ENCODE peak calls at places on chromosomes 7 and 10, in five cellular contexts. P is activated naive CD4-positive, alpha-beta T cell treated with anti-CD3 and anti-CD28 coated beads, Interleukin-2, amount 50 U/mL, for 72 hours; Q is mucosa of descending colon; X is thoracic aorta; R is lower lobe of right lung. H is an unnamed sample.
A peak's percentile ranks its signal among the peaks of the same experiment; 100 is the strongest.

GRCh38 chr10:30114871-30115270 is 55.5 kb upstream of the JCAD start:
- ATAC-seq in P (no peak), X (no peak), R (no peak), Q (no peak), H (no peak)

GRCh38 chr7:117157121-117157870 is 165.6 kb downstream of the WNT2 start:
- ATAC-seq in Q (peak; percentile 36), X (no peak), P (no peak), R (peak; percentile 75), H (no peak)

GRCh38 chr7:27554826-27555225 is 107.9 kb downstream of the HIBADH start:
- ATAC-seq in P (no peak), Q (no peak), R (no peak), X (no peak), H (no peak)

GRCh38 chr7:4699897-4700296 is 17.8 kb downstream of the FOXK1 start:
- ATAC-seq in P (no peak), X (no peak), R (peak; percentile 35), Q (no peak), H (no peak)

GRCh38 chr7:134779741-134780065 is 269 bp downstream of the CALD1 start:
- ATAC-seq in X (no peak), Q (peak; percentile 39), R (no peak), P (no peak), H (no peak)

GRCh38 chr10:77927343-77928256 is 1.0 kb upstream of the DLG5 start:
- ATAC-seq in P (no peak), R (no peak), Q (no peak), X (no peak), H (no peak)

GRCh38 chr10:102557569-102557968 is 53.8 kb downstream of the SUFU start:
- ATAC-seq in P (peak; percentile 50), X (no peak), R (no peak), Q (no peak), H (no peak)

GRCh38 chr7:2510909-2511768 is 8.4 kb upstream of the LFNG start:
- ATAC-seq in X (no peak), Q (peak; percentile 76), P (peak; percentile 76), R (peak; percentile 59), H (peak; percentile 81)

GRCh38 chr7:106344861-106345260 is 60.1 kb upstream of the NAMPT start:
- ATAC-seq in Q (peak; percentile 56), R (peak; percentile 88), X (peak; percentile 46), P (no peak), H (no peak)

GRCh38 chr7:26603631-26604030 is 260.8 kb downstream of the SKAP2 start:
- ATAC-seq in R (no peak), P (peak; percentile 56), X (no peak), Q (no peak), H (no peak)

GRCh38 chr7:138433583-138434437 is 26.2 kb upstream of the TRIM24 start:
- ATAC-seq in P (no peak), Q (no peak), R (no peak), X (no peak), H (no peak)

GRCh38 chr10:60684091-60684490 is 94.2 kb upstream of the CDK1 start:
- ATAC-seq in R (no peak), Q (no peak), P (no peak), X (no peak), H (no peak)

GRCh38 chr10:93762979-93763391 is 5.2 kb downstream of the LGI1 start:
- ATAC-seq in R (no peak), P (no peak), X (no peak), Q (peak; percentile 8), H (peak; percentile 65)

GRCh38 chr7:111690364-111691111 is 128.2 kb upstream of the IMMP2L start:
- ATAC-seq in Q (no peak), R (no peak), P (no peak), X (no peak), H (no peak)

GRCh38 chr10:95282115-95282514 is 8.7 kb downstream of the PDLIM1 start:
- ATAC-seq in R (no peak), P (no peak), Q (peak; percentile 84), X (no peak), H (no peak)

GRCh38 chr10:103120977-103121735 is 71.9 kb downstream of the NT5C2 start:
- ATAC-seq in Q (peak; percentile 77), P (no peak), R (no peak), X (no peak), H (no peak)

GRCh38 chr10:101310528-101311439 is 43.2 kb upstream of the BTRC start:
- ATAC-seq in X (no peak), P (no peak), R (no peak), Q (no peak), H (peak; percentile 6)

GRCh38 chr7:150430465-150431085 is 19.9 kb upstream of the GIMAP8 start:
- ATAC-seq in Q (no peak), X (no peak), P (no peak), R (no peak), H (no peak)

GRCh38 chr7:135236727-135237126 is 3.1 kb downstream of the STRA8 start:
- ATAC-seq in P (no peak), Q (no peak), X (no peak), R (no peak), H (peak; percentile 65)

GRCh38 chr10:97889461-97890265 is 40.0 kb downstream of the GOLGA7B start:
- ATAC-seq in P (no peak), Q (no peak), X (no peak), R (peak; percentile 48), H (no peak)

GRCh38 chr10:72257051-72257892 is 16.5 kb upstream of the DDIT4 start:
- ATAC-seq in R (peak; percentile 4), P (peak; percentile 16), X (no peak), Q (no peak), H (peak; percentile 61)

GRCh38 chr10:17047908-17048307 is 81.7 kb downstream of the CUBN start:
- ATAC-seq in R (no peak), Q (no peak), X (no peak), P (no peak), H (no peak)

GRCh38 chr10:87519582-87519981 is 14.9 kb downstream of the MINPP1 start:
- ATAC-seq in R (no peak), P (no peak), X (no peak), Q (no peak), H (peak; percentile 68)

GRCh38 chr10:62992145-62992721 is 140.9 kb upstream of the NRBF2 start:
- ATAC-seq in X (no peak), P (peak; percentile 39), R (no peak), Q (no peak), H (peak; percentile 86)

GRCh38 chr10:128463991-128464755 is 337.9 kb upstream of the MKI67 start:
- ATAC-seq in R (peak; percentile 72), Q (peak; percentile 47), P (no peak), X (no peak), H (peak; percentile 59)

GRCh38 chr10:24821986-24822385 is 98.3 kb upstream of the ARHGAP21 start:
- ATAC-seq in Q (no peak), X (no peak), R (no peak), P (peak; percentile 81), H (peak; percentile 71)

GRCh38 chr7:39252916-39253315 is 275.2 kb downstream of the POU6F2 start:
- ATAC-seq in R (no peak), Q (no peak), X (no peak), P (no peak), H (no peak)

GRCh38 chr10:89550509-89550908 is 15.1 kb upstream of the SLC16A12 start:
- ATAC-seq in R (no peak), X (no peak), Q (no peak), P (no peak), H (no peak)

GRCh38 chr7:47552631-47553030 is 29.3 kb downstream of the TNS3 start:
- ATAC-seq in X (peak; percentile 38), P (no peak), R (peak; percentile 20), Q (peak; percentile 28), H (peak; percentile 95)

GRCh38 chr7:98949336-98950044 is 71.2 kb downstream of the TRRAP start:
- ATAC-seq in R (no peak), Q (no peak), P (no peak), X (no peak), H (no peak)

GRCh38 chr7:151761256-151761655 is 115.7 kb downstream of the PRKAG2 start:
- ATAC-seq in R (no peak), P (no peak), X (no peak), Q (peak; percentile 74), H (peak; percentile 57)

GRCh38 chr10:105974803-105975456 is 1189.6 kb downstream of the SORCS1 start:
- ATAC-seq in R (peak; percentile 57), P (no peak), X (no peak), Q (no peak), H (no peak)

GRCh38 chr10:28343987-28344895 is 41.4 kb upstream of the MPP7 start:
- ATAC-seq in P (no peak), R (no peak), X (no peak), Q (no peak), H (no peak)

GRCh38 chr7:105250239-105250638 is 138.5 kb downstream of the SRPK2 start:
- ATAC-seq in X (no peak), R (no peak), Q (no peak), P (no peak), H (no peak)

GRCh38 chr7:98409843-98410242 is 9.0 kb upstream of the BAIAP2L1 start:
- ATAC-seq in P (no peak), X (no peak), Q (peak; percentile 96), R (no peak), H (no peak)

GRCh38 chr10:15541376-15541775 is 170.3 kb upstream of the FAM171A1 start:
- ATAC-seq in Q (no peak), P (no peak), R (no peak), X (no peak), H (no peak)

H was measured in stimulated activated memory B cell treated with anti-CD40 and anti-IgM and Interleukin-4, amounts not matched to agents 10 μg/mL and 1 μg/mL and 100 μg/mL, for 72 hours.